ENCODE peak calls at places on chromosomes 11 and 22, in five cellular contexts. M is GM13977, Y is HFFc6, A is upper lobe of right lung, G is HTR-8/SVneo. T is an unnamed sample.

GRCh38 chr11:63592975-63593395 is 21.2 kb downstream of the PLAAT3 start:
- DNase-seq in M (peak; percentile 41), Y (peak; percentile 46), A (no peak), G (no peak), T (no peak)

GRCh38 chr11:33716236-33716635 is 15.6 kb upstream of the C11orf91 start:
- DNase-seq in M (no peak), Y (peak; percentile 41), A (no peak), G (no peak), T (no peak)

GRCh38 chr11:110095554-110095953 is 2.4 kb downstream of the ZC3H12C start:
- DNase-seq in M (no peak), Y (no peak), A (no peak), G (no peak), T (no peak)

GRCh38 chr22:20204821-20205220 is 54.0 kb upstream of the CCDC188 start:
- DNase-seq in M (no peak), Y (no peak), A (no peak), G (no peak), T (no peak)

GRCh38 chr22:39246217-39246616 is 1.4 kb upstream of the PDGFB start:
- DNase-seq in M (no peak), Y (no peak), A (no peak), G (no peak), T (no peak)

GRCh38 chr22:17164392-17165024 is 5.4 kb upstream of the HDHD5 start:
- DNase-seq in M (no peak), Y (no peak), A (no peak), G (no peak), T (no peak)

GRCh38 chr11:128146926-128147605 is 440.3 kb downstream of the ETS1 start:
- DNase-seq in M (no peak), Y (no peak), A (no peak), G (no peak), T (no peak)

GRCh38 chr22:49322861-49323622 is 504.6 kb downstream of the BRD1 start:
- DNase-seq in M (peak; percentile 2), Y (no peak), A (peak; percentile 25), G (no peak), T (peak; percentile 4)

GRCh38 chr11:89184021-89184420 is 6.3 kb downstream of the TYR start:
- DNase-seq in M (no peak), Y (peak; percentile 82), A (no peak), G (no peak), T (no peak)

GRCh38 chr11:68468217-68468828 is 7.8 kb downstream of the PPP6R3 start:
- DNase-seq in M (peak; percentile 55), Y (no peak), A (no peak), G (no peak), T (no peak)

GRCh38 chr22:48594016-48594756 is 1233.5 kb downstream of the BRD1 start:
- DNase-seq in M (no peak), Y (no peak), A (no peak), G (no peak), T (no peak)

GRCh38 chr22:24848559-24849168 is 42.7 kb downstream of the SGSM1 start:
- DNase-seq in M (no peak), Y (no peak), A (no peak), G (no peak), T (no peak)

GRCh38 chr11:6864436-6864835 is 1.6 kb downstream of the OR10A2 start:
- DNase-seq in M (no peak), Y (no peak), A (no peak), G (no peak), T (no peak)

GRCh38 chr22:50625568-50626313 is 2.2 kb downstream of the ARSA start:
- DNase-seq in M (no peak), Y (no peak), A (peak; percentile 65), G (no peak), T (no peak)

GRCh38 chr11:96263361-96263763 is 79.6 kb downstream of the MAML2 start:
- DNase-seq in M (no peak), Y (peak; percentile 83), A (no peak), G (peak; percentile 62), T (no peak)

GRCh38 chr22:27639180-27640086 is 162.1 kb downstream of the MN1 start:
- DNase-seq in M (no peak), Y (no peak), A (no peak), G (no peak), T (no peak)

GRCh38 chr11:61698173-61698965 is 18.2 kb downstream of the DAGLA start:
- DNase-seq in M (no peak), Y (no peak), A (no peak), G (no peak), T (no peak)

GRCh38 chr11:32094931-32095330 is 4.1 kb downstream of the RCN1 start:
- DNase-seq in M (no peak), Y (no peak), A (no peak), G (no peak), T (no peak)